ENCODE peak calls at places on chromosomes 5 and 9, in four cellular contexts. I, H, P and Q are unnamed samples.

GRCh38 chr9:16986441-16987387 is 116.2 kb upstream of the BNC2 start:
- DNase-seq in P (no peak), I (no peak), H (no peak), Q (no peak)

GRCh38 chr9:34592895-34593601 is 3.5 kb upstream of the CNTFR start:
- DNase-seq in P (peak; percentile 44), I (no peak), H (no peak), Q (peak; percentile 71)

GRCh38 chr5:36657563-36657995 is 51.2 kb downstream of the SLC1A3 start:
- DNase-seq in P (peak; percentile 57), I (peak; percentile 76), H (peak; percentile 42), Q (peak; percentile 66)

GRCh38 chr5:43313854-43314457 is 744 bp upstream of the HMGCS1 start:
- DNase-seq in P (no peak), H (peak; percentile 66), I (peak; percentile 37), Q (no peak)

GRCh38 chr5:1085391-1085790 is 26.5 kb downstream of the SLC12A7 start:
- DNase-seq in H (no peak), I (no peak), P (no peak), Q (no peak)

GRCh38 chr9:135570456-135570855 is 8.9 kb downstream of the PAEP start:
- DNase-seq in H (no peak), I (no peak), P (no peak), Q (no peak)

GRCh38 chr5:102152906-102153787 is 142.9 kb downstream of the SLCO4C1 start:
- DNase-seq in P (no peak), I (no peak), H (peak; percentile 29), Q (no peak)

GRCh38 chr5:63175850-63176249 is 597.2 kb downstream of the LRRC70 start:
- DNase-seq in P (no peak), H (no peak), I (no peak), Q (no peak)

GRCh38 chr5:123129811-123130210 is 40.8 kb downstream of the PRDM6 start:
- DNase-seq in H (no peak), I (no peak), P (no peak), Q (no peak)

GRCh38 chr9:3514786-3515185 is 11.0 kb downstream of the RFX3 start:
- DNase-seq in H (no peak), P (no peak), I (no peak), Q (no peak)

GRCh38 chr5:6859951-6860638 is 146.9 kb downstream of the TENT4A start:
- DNase-seq in P (no peak), H (no peak), I (no peak), Q (no peak)

GRCh38 chr5:34051374-34051980 is 8.5 kb upstream of the C1QTNF3 start:
- DNase-seq in I (no peak), P (no peak), H (no peak), Q (no peak)

GRCh38 chr9:89676281-89676680 is 71.5 kb downstream of the GADD45G start:
- DNase-seq in I (peak; percentile 75), P (peak; percentile 97), H (no peak), Q (peak; percentile 83)

GRCh38 chr5:78611161-78611605 is 37.4 kb downstream of the LHFPL2 start:
- DNase-seq in H (no peak), I (no peak), P (no peak), Q (no peak)

GRCh38 chr9:27344776-27345175 is 47.8 kb upstream of the EQTN start:
- DNase-seq in P (no peak), H (no peak), I (no peak), Q (no peak)

GRCh38 chr5:52560366-52560765 is 227.3 kb upstream of the ITGA1 start:
- DNase-seq in I (no peak), H (no peak), P (no peak), Q (no peak)

GRCh38 chr5:92775711-92776615 is 805.1 kb downstream of the NR2F1-AS1 start:
- DNase-seq in I (no peak), P (no peak), H (no peak), Q (no peak)

GRCh38 chr5:160175438-160176218 is 53.7 kb upstream of the FABP6 start:
- DNase-seq in I (peak; percentile 69), H (no peak), P (no peak), Q (peak; percentile 38)

GRCh38 chr9:122332083-122332482 is 38.7 kb upstream of the PTGS1 start:
- DNase-seq in H (no peak), P (no peak), I (no peak), Q (no peak)

GRCh38 chr5:178499352-178499751 is 90.8 kb downstream of the COL23A1 start:
- DNase-seq in H (no peak), P (no peak), I (no peak), Q (no peak)

GRCh38 chr5:88183255-88183654 is 85.4 kb downstream of the TMEM161B start:
- DNase-seq in P (no peak), I (no peak), H (no peak), Q (no peak)

GRCh38 chr5:9502864-9503263 is 43.0 kb downstream of the SEMA5A start:
- DNase-seq in I (no peak), P (no peak), H (no peak), Q (no peak)

GRCh38 chr9:38066167-38066906 is 2.7 kb downstream of the SHB start:
- DNase-seq in I (no peak), P (no peak), H (no peak), Q (no peak)

GRCh38 chr9:71663931-71664459 is 104.3 kb downstream of the CEMIP2 start:
- DNase-seq in I (no peak), P (no peak), H (no peak), Q (no peak)

GRCh38 chr5:124979174-124979573 is 232.7 kb upstream of the ZNF608 start:
- DNase-seq in I (no peak), P (no peak), H (peak; percentile 32), Q (no peak)

GRCh38 chr9:122193651-122194050 is 33.9 kb downstream of the MORN5 start:
- DNase-seq in I (no peak), H (no peak), P (no peak), Q (no peak)

GRCh38 chr5:65721050-65721774 is 697 bp downstream of the SGTB start:
- DNase-seq in P (peak; percentile 53), H (peak; percentile 46), I (peak; percentile 67), Q (peak; percentile 64)

GRCh38 chr9:129569506-129570449 is 51.1 kb downstream of the C9orf50 start:
- DNase-seq in H (peak; percentile 90), P (peak; percentile 37), I (peak; percentile 45), Q (no peak)

GRCh38 chr5:124655943-124656459 is 90.4 kb downstream of the ZNF608 start:
- DNase-seq in H (peak; percentile 91), I (no peak), P (peak; percentile 70), Q (no peak)

DNA sequence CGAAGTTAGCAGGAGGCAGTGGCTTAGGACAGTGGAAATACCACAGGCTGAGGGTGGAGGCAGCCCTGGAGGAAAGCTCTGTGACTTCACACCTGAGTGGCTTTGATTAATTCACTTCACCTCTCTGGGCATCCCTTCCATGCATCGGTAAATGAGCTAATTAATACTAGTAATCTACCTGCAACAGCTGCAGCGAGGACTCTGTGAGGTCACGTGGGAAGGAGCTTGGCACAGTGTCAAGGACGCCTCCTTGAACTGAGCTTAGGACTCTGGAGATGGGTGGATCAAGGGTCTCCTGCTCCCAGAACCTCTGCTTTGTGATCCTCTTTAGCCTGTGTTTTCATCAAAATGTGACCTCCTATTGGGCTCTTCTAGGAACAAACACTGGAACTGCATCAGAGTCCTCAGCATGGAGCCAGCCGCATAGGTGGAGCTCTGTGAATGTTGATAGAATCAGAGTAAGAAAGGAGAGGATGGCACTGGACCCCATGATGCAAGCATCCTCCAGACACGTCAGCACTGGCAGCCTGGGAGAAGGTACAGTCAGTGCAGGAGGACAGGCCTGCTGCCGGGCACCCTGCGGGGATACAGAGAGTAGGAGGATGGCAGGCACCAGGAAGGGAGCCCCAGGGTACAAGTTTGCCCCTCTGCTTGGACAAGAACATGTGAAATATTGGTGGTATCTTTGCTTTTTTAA is 952 bp upstream of the ANGPTL2 start:
- DNase-seq in H (no peak), P (peak; percentile 49), I (peak; percentile 52), Q (no peak)
- H3K4me3 ChIP-seq in H (no peak overlapping the region), P (no peak overlapping the region), I (no peak overlapping the region), Q (peak overlapping the region; percentile 70)

DNA sequence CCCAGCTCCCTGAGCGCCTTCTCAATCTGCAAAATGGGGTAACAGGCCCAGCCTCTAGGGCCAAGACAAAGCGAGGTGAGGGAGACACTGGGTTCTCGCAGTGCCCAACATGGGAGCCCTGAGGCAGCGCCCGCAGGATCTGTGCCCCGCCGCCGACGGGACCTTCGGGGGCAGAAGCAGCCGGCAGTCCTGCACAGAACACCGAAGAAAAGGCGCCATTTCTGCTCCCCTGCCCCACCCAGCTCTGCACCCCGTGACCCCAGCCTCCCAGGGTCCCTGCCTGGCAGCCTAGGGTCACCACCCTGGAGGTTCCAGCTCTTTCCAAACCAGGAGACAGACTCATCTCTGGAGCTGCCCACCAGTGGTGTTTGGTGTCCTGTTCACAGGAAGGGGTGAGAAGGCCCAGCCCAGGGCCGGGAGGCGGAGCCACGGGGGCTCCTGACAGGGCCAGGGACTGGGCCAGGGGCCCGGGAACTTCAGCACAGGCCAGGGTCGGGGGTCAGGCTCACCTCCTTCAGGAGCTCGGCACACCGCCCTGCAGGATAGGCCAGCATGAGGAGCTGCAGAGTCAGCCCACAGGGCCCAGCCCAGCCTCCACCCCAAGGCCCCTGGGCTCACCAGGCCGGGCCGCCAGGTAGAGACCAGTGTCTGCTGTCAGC is 3.3 kb downstream of the LCN8 start:
- DNase-seq in P (no peak), I (no peak), H (no peak), Q (no peak)
- TF ChIP-seq POLR2A in P (no peak), I (no peak), H (no peak), Q (no peak)

GRCh38 chr5:176611435-176611834 is 1.5 kb upstream of the GPRIN1 start:
- DNase-seq in I (peak; percentile 91), H (peak; percentile 60), P (peak; percentile 71), Q (peak; percentile 74)

GRCh38 chr5:176610430-176610763 is 441 bp upstream of the GPRIN1 start:
- DNase-seq in H (no peak), P (no peak), I (no peak), Q (no peak)

GRCh38 chr5:176612855-176613254 is 2.9 kb upstream of the GPRIN1 start:
- DNase-seq in H (no peak), I (no peak), P (no peak), Q (no peak)

GRCh38 chr5:176609724-176610429 is at the start of gene GPRIN1:
- DNase-seq in H (peak; percentile 50), P (peak; percentile 48), I (peak; percentile 33), Q (peak; percentile 43)

DNA sequence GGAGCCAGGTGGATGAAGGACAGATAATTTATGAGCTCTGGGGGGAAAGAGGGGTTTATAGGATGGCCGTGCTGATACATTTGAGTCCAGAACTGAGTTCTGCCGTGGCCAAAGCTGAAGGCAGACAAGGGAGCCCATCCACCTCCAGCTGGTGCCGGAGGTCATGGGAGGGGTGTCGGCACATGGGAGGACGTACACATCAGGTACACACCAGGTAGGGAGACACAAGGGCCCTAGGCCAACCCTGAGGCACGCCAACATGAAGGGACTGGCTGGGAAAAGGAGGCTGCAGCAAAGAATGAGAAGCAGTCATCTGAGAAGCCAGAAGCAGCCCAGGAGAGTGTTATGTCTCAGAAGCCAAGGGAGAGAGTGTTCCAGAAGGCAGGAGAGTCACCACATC is 2.1 kb upstream of the GPRIN1 start:
- DNase-seq in P (no peak), I (no peak), H (no peak), Q (no peak)
- H3K4me3 ChIP-seq in P (no peak overlapping the region), I (no peak overlapping the region), H (no peak overlapping the region), Q (no peak overlapping the region)

DNA sequence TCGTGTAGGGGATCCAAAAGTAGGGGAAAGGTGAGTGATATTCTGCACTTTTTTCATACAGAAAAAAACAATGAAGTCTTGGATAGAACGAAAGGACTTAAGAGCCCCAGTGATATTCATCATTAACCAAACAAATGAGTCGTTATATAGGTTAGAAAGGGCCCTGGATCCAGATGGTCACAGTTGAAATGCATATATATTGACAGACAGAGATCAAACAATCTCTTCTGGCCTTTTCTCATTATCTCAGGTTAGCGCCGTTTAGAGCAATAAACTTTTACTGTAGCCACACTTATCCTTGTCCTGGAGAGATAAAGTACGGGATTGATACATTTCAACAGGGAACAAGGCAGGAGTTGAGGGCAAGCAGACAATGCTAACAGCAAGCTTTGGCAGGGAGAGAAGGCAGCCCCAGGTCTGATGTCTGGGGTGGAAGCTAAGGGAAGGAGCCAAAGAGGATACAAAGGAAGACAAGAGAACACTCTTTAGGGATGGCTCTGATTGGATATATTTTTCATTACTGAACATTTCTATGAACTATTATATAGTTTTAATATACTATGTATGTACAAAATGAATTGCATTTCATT is 77.0 kb downstream of the LIFR start:
- DNase-seq in H (no peak), I (no peak), P (no peak), Q (no peak)
- TF ChIP-seq POLR2A in H (no peak), I (no peak), P (no peak), Q (no peak)